ENCODE peak calls at places on chromosomes 11 and 22, in ten cellular contexts. M is IMR-90, U is left ventricle myocardium inferior, H is tibial artery, G is spleen, R is stomach, X is pancreas, I is sigmoid colon, N is suprapubic skin, E is heart right ventricle. A is an unnamed sample. For H3K4me1, the result is how much of the 10 kb centered on the place peaks cover.

GRCh38 chr22:44497904-44498242 is at the start of gene RTL6:
- DNase-seq in M (peak), H (no peak), G (no peak), I (no peak), X (no peak), E (no peak), N (no peak), U (no peak), R (no peak), A (no peak)

GRCh38 chr11:104124979-104125378 is 39.0 kb downstream of the PDGFD start:
- DNase-seq in I (no peak), M (no peak), G (no peak), U (no peak), N (no peak), E (no peak), X (no peak), H (no peak), R (no peak), A (no peak)

GRCh38 chr11:57982763-57983162 is 40.9 kb upstream of the OR9Q1 start:
- DNase-seq in X (no peak), R (no peak), I (no peak), E (no peak), U (no peak), G (no peak), N (no peak), M (no peak), H (no peak), A (no peak)

GRCh38 chr11:124900464-124900863 is 2.8 kb upstream of the ROBO4 start:
- DNase-seq in G (no peak), M (peak), X (no peak), R (no peak), I (peak), H (peak), E (peak), N (no peak), U (no peak), A (no peak)

GRCh38 chr11:44949160-44950035 is 1.3 kb downstream of the TP53I11 start:
- DNase-seq in G (peak), I (no peak), N (no peak), M (peak), H (no peak), E (no peak), U (no peak), X (peak), R (no peak), A (peak)

GRCh38 chr11:20278727-20279126 is 84.8 kb upstream of the HTATIP2 start:
- DNase-seq in X (no peak), N (no peak), M (no peak), E (no peak), R (no peak), I (no peak), U (no peak), G (no peak), H (no peak), A (no peak)

GRCh38 chr22:21082248-21082647 is 36.5 kb downstream of the LRRC74B start:
- DNase-seq in X (no peak), G (no peak), I (no peak), N (peak), M (peak), U (no peak), R (no peak), H (no peak), E (no peak), A (no peak)

GRCh38 chr11:945986-946385 is 20.3 kb downstream of the AP2A2 start:
- DNase-seq in E (no peak), X (peak), M (no peak), I (no peak), R (no peak), U (no peak), N (no peak), G (no peak), H (no peak), A (no peak)

GRCh38 chr11:31531293-31531692 is 21.7 kb downstream of the ELP4 start:
- DNase-seq in H (no peak), E (no peak), M (no peak), N (no peak), I (no peak), X (no peak), R (no peak), U (no peak), G (no peak), A (no peak)

GRCh38 chr11:96265972-96266371 is 77.0 kb downstream of the MAML2 start:
- DNase-seq in U (no peak), I (no peak), X (no peak), H (no peak), E (no peak), M (no peak), G (no peak), R (no peak), N (no peak), A (no peak)

GRCh38 chr11:134276396-134277175 is 407 bp downstream of the GLB1L3 start:
- DNase-seq in H (no peak), M (no peak), G (no peak), R (no peak), E (no peak), I (no peak), X (peak), U (no peak), N (peak), A (no peak)

GRCh38 chr22:38824587-38824986 is 19.2 kb downstream of the NPTXR start:
- DNase-seq in H (no peak), R (peak), U (peak), E (peak), N (no peak), G (no peak), M (peak), X (no peak), I (peak), A (no peak)

GRCh38 chr11:106384429-106384828 is 307.0 kb downstream of the AASDHPPT start:
- DNase-seq in G (no peak), M (no peak), H (no peak), I (no peak), U (no peak), N (no peak), X (no peak), E (no peak), R (no peak), A (no peak)
- TF ChIP-seq CTCF in G (no peak), M (no peak), H (no peak), I (no peak), U (no peak), N (no peak), X (no peak), E (no peak), R (no peak), A (no peak)

GRCh38 chr22:40594346-40594745 is 42.2 kb downstream of the MRTFA start:
- DNase-seq in U (no peak), M (no peak), N (no peak), X (no peak), H (no peak), I (no peak), E (no peak), R (no peak), G (no peak), A (no peak)

GRCh38 chr22:40595497-40596234 is 40.9 kb downstream of the MRTFA start:
- DNase-seq in R (no peak), N (no peak), G (no peak), H (no peak), E (no peak), I (no peak), M (no peak), U (no peak), X (no peak), A (no peak)

GRCh38 chr22:40599731-40600130 is 36.8 kb downstream of the MRTFA start:
- DNase-seq in I (no peak), H (no peak), E (no peak), G (no peak), M (no peak), N (no peak), U (no peak), X (no peak), R (no peak), A (no peak)

GRCh38 chr22:40594924-40595323 is 41.6 kb downstream of the MRTFA start:
- DNase-seq in G (no peak), E (no peak), N (no peak), U (no peak), I (no peak), M (peak), R (no peak), X (no peak), H (no peak), A (no peak)

DNA sequence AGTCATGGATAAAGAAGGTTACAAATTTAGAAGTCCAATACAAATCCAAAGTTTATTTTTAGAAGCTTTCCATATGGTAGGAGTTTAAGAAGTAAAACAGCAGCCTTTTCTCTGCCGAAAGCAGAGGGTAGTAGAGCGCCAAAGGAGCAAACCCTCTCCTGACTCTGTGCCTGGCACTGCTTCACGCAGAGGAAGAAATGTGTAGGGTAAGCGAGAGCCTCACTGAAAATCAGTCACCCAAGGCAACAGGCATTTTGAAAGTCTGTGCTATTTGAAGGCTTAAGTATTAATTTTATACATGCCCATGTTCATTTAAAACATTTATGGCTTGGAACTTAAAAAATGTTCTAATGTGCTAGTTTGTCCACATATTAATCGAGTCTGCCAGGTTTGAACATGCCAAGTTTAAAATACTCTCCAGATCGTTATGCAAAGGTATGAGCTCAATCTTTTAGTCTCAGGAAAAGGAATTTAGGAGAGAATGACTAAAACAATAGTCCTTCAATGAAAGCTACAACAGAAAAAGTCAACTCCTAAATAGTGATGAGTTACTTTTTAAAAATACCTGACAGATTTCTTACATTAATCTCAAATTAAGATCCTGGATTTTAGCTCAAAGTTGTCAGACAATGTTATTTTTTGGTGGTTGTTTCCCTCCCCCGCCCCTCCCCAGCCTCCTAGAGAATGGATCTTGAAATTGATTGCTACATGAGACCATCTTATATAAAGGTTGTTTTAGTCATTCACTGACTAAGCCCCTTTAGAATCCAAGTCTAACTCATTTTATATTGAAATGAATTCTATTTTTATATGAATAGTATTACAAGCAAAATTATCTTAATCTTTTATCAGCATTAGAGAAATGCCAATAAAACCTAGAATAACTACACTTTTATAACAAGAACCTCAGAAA is 38.7 kb downstream of the MRTFA start:
- DNase-seq in R (peak), X (no peak), M (peak), E (no peak), U (no peak), G (no peak), I (no peak), H (no peak), N (no peak), A (no peak)
- H3K4me1 ChIP-seq in R (half or more), X (under half), M (under half), E (half or more), U (half or more), G (under half), I (under half), H (half or more), N (half or more), A (under half)

DNA sequence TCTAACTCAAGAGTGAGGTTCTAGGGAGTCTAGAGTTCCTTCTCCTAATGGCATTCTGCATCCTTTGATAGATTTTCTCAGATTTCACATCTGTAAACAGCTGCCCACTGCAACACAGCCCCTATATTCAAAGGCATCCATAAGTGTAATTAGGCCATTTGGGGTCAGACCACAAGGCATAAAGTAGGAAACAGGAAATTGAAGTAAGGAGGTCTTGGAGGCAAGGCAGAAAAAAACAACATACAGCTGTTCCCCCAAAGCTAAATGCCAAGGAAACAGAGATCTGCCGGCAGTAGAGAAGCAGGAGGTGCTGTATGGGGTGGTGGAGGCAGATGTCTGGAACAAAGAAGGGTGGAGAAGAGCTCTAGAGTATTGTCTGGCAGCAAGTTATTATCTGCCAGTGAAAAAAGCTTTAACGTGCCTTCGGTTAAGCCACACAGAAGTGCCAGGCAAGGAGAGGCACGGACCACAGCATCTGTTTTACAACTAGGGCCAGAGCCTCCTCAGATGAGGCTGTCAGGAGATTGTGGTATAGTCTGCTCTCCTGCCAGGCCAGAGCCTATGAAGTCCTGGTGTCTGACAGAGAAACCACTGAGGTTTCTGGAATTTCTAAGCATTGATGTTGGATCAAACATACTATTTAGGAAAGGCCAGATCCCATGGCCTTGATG is 100.2 kb upstream of the CHRM4 start:
- DNase-seq in N (no peak), G (no peak), E (no peak), H (no peak), X (no peak), U (no peak), I (no peak), M (peak), R (no peak), A (no peak)
- H3K27ac ChIP-seq in N (peak), G (peak), E (peak), H (no peak), X (no peak), U (peak), I (peak), M (no peak), R (peak), A (peak)

DNA sequence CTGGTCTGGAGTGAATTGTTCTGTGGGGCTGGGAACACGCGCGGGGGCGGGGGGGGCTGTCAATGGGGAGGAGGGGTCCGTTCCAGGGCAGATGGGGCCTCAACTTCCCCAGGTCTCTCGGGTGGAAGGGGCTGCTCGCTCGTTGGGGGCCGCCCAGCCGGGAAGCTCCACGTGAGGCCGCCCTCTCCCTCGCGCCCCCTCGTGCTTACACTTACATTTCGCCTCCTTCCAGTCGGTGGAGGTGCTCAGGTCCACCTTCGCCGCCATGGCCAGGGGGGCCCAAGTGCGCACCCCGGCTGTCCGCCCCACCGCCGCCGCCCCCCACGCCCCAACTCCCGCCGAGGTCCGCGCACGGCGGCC is 451 bp downstream of the MACROD1 start:
- DNase-seq in G (no peak), N (no peak), M (no peak), X (peak), I (no peak), H (no peak), U (no peak), E (no peak), R (no peak), A (no peak)
- TF ChIP-seq CTCF in G (no peak), N (no peak), M (peak), X (no peak), I (no peak), H (no peak), U (no peak), E (peak), R (no peak), A (no peak)

DNA sequence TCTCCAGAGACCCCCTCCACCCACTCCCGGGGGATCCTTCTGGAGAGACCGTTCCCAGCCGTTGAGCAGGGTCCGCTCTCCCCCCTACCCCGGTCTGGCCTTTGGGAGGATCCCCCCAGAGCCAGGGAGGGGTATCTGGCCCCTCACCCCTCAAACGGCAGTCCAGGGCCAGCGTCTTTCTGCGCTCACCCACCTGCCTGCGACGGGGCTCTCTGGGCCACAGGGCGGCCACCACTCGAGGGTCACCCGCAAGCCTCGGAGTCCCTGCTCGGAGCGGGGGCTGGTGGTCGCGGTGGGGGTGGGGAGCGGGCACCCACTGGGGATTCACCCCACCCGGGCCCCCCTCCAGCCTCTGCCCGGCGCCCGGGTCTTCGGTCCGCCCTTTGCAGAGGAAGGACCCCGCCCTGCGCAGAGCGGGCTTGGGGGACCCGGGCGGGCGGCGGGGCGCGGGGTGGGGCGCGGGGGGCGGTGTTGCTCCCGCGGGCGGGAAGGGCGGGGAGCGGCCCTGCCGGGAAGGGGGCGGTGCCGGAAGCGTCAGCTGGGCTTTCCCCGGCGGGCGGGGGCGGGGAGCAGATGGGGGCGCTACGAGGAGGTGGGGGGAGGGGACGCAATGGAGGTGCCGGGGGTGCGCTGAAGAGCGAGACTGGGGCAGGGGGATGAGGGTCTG is 16.6 kb downstream of the CRELD2 start:
- DNase-seq in X (peak), M (peak), U (peak), G (peak), H (peak), I (peak), N (no peak), R (peak), E (peak), A (peak)
- H3K4me1 ChIP-seq in X (under half), M (under half), U (half or more), G (half or more), H (under half), I (under half), N (half or more), R (half or more), E (half or more), A (under half)

DNA sequence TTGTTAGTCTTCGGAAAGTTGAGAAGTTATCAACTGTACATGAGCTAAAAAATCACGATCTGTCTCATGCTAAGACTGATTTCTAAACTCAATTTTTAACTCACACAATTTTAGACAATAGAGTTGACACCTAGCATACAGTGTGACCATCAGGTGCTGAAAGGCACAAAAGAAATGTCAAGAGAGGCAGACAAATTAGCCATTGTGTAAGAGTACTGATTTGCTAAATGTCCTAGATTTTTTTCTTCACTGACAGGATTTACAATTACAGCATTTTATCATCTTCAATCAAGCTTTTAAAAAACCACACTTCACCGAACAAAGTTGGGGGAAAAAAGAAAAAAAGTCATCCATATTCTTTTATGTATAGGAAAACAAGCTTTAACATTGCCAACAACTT is 7.0 kb downstream of the LGR4 start:
- DNase-seq in G (no peak), U (no peak), E (no peak), R (no peak), H (no peak), N (no peak), M (no peak), X (no peak), I (no peak), A (no peak)
- H3K27ac ChIP-seq in G (no peak), U (peak), E (peak), R (no peak), H (no peak), N (peak), M (no peak), X (peak), I (peak), A (peak)

DNA sequence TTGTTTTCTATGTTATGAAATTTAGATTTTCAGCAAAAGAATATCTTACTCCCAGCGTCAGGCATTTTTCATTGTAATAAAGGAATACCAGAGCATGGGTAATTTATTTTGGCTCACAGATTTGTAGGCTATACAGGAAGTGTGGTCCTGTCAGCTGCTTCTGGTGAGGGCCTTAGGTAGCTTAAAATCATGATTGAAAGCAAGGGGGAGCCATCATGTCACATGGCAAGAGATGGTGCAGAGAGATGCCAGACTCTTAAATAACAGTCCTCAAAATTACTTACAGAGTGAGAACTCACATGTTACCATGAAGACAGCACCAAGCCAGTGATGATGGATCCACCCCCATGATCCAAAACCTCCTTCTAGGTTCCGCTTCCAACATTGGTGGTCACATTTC is 825.0 kb upstream of the CHORDC1 start:
- DNase-seq in M (no peak), H (no peak), X (no peak), E (no peak), U (no peak), R (no peak), I (no peak), G (no peak), N (no peak), A (no peak)
- TF ChIP-seq CTCF in M (no peak), H (no peak), X (no peak), E (no peak), U (no peak), R (no peak), I (no peak), G (no peak), N (no peak), A (no peak)

DNA sequence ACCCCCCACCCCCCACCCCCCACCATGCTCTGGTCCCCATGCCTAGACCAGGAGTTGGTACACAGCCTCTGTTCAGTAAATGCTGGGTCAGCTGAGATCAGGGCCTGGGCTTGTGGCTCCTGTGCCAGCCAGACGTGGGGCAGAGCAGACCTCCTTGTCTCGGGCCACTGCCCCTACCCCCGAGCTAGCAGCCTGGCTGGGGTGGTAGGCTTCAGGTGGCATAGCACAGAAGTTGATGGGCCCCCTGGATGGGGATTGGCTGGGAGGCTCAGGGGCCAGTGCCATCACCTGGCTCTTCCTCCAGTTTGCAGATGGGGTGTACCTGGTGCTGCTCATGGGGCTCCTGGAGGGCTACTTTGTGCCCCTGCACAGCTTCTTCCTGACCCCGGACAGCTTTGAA is 139.9 kb downstream of the PARVA start:
- DNase-seq in N (no peak), M (no peak), I (peak), R (no peak), H (no peak), E (no peak), G (no peak), X (no peak), U (no peak), A (no peak)
- H3K4me1 ChIP-seq in N (under half), M (under half), I (under half), R (under half), H (under half), E (under half), G (under half), X (under half), U (under half), A (under half)

GRCh38 chr11:2417856-2418705 is 17.5 kb downstream of the TSSC4 start:
- DNase-seq in M (no peak), G (no peak), X (peak), H (no peak), I (no peak), R (no peak), N (no peak), E (no peak), U (no peak), A (peak)
- H3K27ac ChIP-seq in M (no peak), G (no peak), X (no peak), H (no peak), I (no peak), R (no peak), N (no peak), E (no peak), U (no peak), A (no peak)